ENCODE peak calls at places on chromosomes 1 and 21, in ten cellular contexts. X is left ventricle myocardium inferior; W is lower lobe of right lung; H is SJSA1; I is HCT116; E is upper lobe of right lung; L is tibial artery; P is MM.1S; C is esophagus squamous epithelium; J is CD4-positive, CD25-positive, alpha-beta regulatory T cell. K is an unnamed sample.

GRCh38 chr1:905811-906531 is 17.8 kb upstream of the SAMD11 start:
- DNase-seq in P (no peak), X (peak; percentile 16), L (peak; percentile 25), I (no peak), W (peak; percentile 47), J (no peak), H (peak; percentile 46), C (no peak), E (peak; percentile 64), K (no peak)

GRCh38 chr1:15508700-15509487 is 15.1 kb downstream of the CASP9 start:
- DNase-seq in E (no peak), I (no peak), W (no peak), J (no peak), H (no peak), P (no peak), X (no peak), L (no peak), C (no peak), K (no peak)

GRCh38 chr1:184183919-184184318 is 132.4 kb downstream of the TSEN15 start:
- DNase-seq in C (no peak), P (no peak), H (no peak), W (no peak), J (no peak), E (no peak), X (no peak), I (no peak), L (no peak), K (no peak)

GRCh38 chr21:27885296-27885711 is 918.4 kb upstream of the ADAMTS5 start:
- DNase-seq in I (no peak), W (no peak), H (no peak), E (no peak), L (no peak), C (no peak), P (no peak), J (no peak), X (no peak), K (no peak)

GRCh38 chr1:178024504-178024903 is 54.6 kb upstream of the SEC16B start:
- DNase-seq in H (no peak), I (no peak), J (no peak), L (no peak), P (no peak), W (no peak), C (no peak), E (no peak), X (no peak), K (no peak)

GRCh38 chr1:234608720-234609527 is 1.1 kb downstream of the IRF2BP2 start:
- DNase-seq in E (peak; percentile 83), J (peak; percentile 70), W (peak; percentile 75), C (no peak), H (peak; percentile 55), P (peak; percentile 73), X (peak; percentile 40), I (no peak), L (no peak), K (peak; percentile 53)

GRCh38 chr1:40932004-40932403 is 47.5 kb upstream of the CTPS1 start:
- DNase-seq in E (no peak), P (no peak), C (no peak), H (no peak), W (no peak), I (no peak), J (no peak), L (no peak), X (no peak), K (no peak)

GRCh38 chr1:211183924-211184323 is 50.0 kb upstream of the KCNH1 start:
- DNase-seq in J (no peak), P (no peak), I (no peak), H (no peak), L (no peak), C (no peak), E (no peak), X (no peak), W (no peak), K (no peak)

GRCh38 chr1:212977781-212978645 is 27.7 kb downstream of the VASH2 start:
- DNase-seq in W (no peak), J (no peak), L (no peak), C (no peak), E (no peak), H (no peak), X (no peak), P (no peak), I (no peak), K (no peak)

GRCh38 chr1:245590726-245591125 is 435.9 kb downstream of the KIF26B start:
- DNase-seq in E (no peak), J (no peak), X (no peak), C (no peak), W (no peak), I (no peak), P (no peak), H (no peak), L (no peak), K (no peak)

GRCh38 chr21:38807987-38808386 is 2.3 kb downstream of the ETS2 start:
- DNase-seq in C (no peak), E (no peak), I (no peak), J (no peak), H (no peak), L (no peak), X (no peak), W (no peak), P (no peak), K (no peak)
- H3K4me3 ChIP-seq in C (peak overlapping the region; percentile 96), E (peak overlapping the region; percentile 99), I (no peak overlapping the region), J (no peak overlapping the region), H (peak overlapping the region; percentile 86), L (peak overlapping the region; percentile 86), X (peak overlapping the region; percentile 93), W (peak overlapping the region; percentile 82), P (no peak overlapping the region), K (peak overlapping the region; percentile 17)

GRCh38 chr1:3035871-3036645 is 14.8 kb downstream of the ACTRT2 start:
- DNase-seq in C (no peak), L (no peak), W (no peak), J (no peak), I (no peak), P (no peak), X (no peak), H (no peak), E (peak; percentile 45), K (no peak)

GRCh38 chr1:3034162-3034561 is 12.9 kb downstream of the ACTRT2 start:
- DNase-seq in H (no peak), X (no peak), I (no peak), E (no peak), W (no peak), J (no peak), C (no peak), L (no peak), P (no peak), K (no peak)

GRCh38 chr1:3033795-3034100 is 12.5 kb downstream of the ACTRT2 start:
- DNase-seq in P (no peak), I (no peak), J (no peak), C (no peak), X (no peak), W (no peak), E (no peak), H (no peak), L (no peak), K (no peak)

GRCh38 chr1:3032970-3033794 is 11.9 kb downstream of the ACTRT2 start:
- DNase-seq in W (no peak), J (no peak), C (no peak), I (no peak), H (no peak), P (no peak), E (peak; percentile 21), L (no peak), X (no peak), K (no peak)

GRCh38 chr1:3034728-3035610 is 13.7 kb downstream of the ACTRT2 start:
- DNase-seq in L (peak; percentile 78), I (no peak), J (no peak), W (no peak), C (no peak), E (peak; percentile 57), H (no peak), X (no peak), P (no peak), K (no peak)
- H3K27me3 ChIP-seq in L (peaks cover 52% of the 10 kb centered on the region), I (peaks cover 15% of the 10 kb centered on the region), J (no peaks in the 10 kb centered on the region), W (peaks cover 26% of the 10 kb centered on the region), C (no peaks in the 10 kb centered on the region), E (peaks cover 10% of the 10 kb centered on the region), H (peaks cover 3% of the 10 kb centered on the region), X (peaks cover 83% of the 10 kb centered on the region), P (peaks cover 86% of the 10 kb centered on the region), K (no peaks in the 10 kb centered on the region)

GRCh38 chr1:6870571-6870970 is 85.3 kb downstream of the CAMTA1 start:
- DNase-seq in C (no peak), W (no peak), L (no peak), X (no peak), P (no peak), J (no peak), I (no peak), H (no peak), E (no peak), K (peak; percentile 10)

GRCh38 chr1:6871300-6871972 is 86.2 kb downstream of the CAMTA1 start:
- DNase-seq in X (no peak), P (no peak), E (no peak), J (no peak), H (no peak), W (no peak), C (no peak), I (no peak), L (no peak), K (no peak)

GRCh38 chr1:6873298-6874015 is 88.2 kb downstream of the CAMTA1 start:
- DNase-seq in X (no peak), I (no peak), L (no peak), H (no peak), P (no peak), E (no peak), W (no peak), C (no peak), J (no peak), K (no peak)

GRCh38 chr1:6874298-6874697 is 89.0 kb downstream of the CAMTA1 start:
- DNase-seq in H (no peak), J (no peak), C (no peak), X (no peak), L (no peak), E (no peak), W (no peak), I (no peak), P (no peak), K (no peak)

DNA sequence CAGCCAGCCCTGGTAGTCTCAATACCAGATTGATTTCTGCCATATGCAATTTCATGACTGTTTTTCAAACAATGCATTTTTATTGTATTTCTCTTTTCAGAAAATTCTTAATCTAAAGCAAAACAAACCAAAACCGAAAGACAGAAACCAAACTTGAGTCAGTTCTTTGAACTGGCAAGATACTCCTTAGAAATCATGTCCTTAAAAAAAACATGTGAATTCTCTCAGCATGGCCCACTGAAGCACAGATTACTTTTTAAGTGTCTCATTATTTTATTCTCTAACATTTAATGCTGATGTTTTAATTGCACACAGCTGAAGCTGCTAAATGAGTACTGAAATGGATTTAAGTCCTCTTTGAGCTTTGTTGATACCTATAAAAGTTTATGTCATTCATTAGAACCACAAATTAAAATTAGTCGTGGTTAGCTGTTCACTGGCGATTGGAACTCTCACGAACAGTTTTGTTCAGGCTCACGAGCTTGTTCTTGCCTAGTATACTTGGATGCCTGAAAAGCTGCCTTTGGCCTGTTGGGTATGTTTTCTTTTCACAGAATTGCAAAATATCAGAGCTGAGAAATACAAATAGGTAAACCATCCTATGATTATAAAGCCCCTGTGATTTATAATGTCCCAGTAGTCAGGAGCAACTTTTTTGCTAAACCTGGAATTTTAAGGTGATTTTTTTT is 87.5 kb downstream of the CAMTA1 start:
- DNase-seq in X (no peak), W (no peak), H (no peak), E (no peak), P (peak; percentile 40), I (no peak), L (no peak), J (no peak), C (no peak), K (no peak)
- H3K27ac ChIP-seq in X (no peak overlapping the region), W (no peak overlapping the region), H (peak overlapping the region; percentile 8), E (no peak overlapping the region), P (peak overlapping the region; percentile 15), I (no peak overlapping the region), L (peak overlapping the region; percentile 41), J (no peak overlapping the region), C (no peak overlapping the region), K (no peak overlapping the region)

GRCh38 chr1:31372961-31373896 is at the start of gene FABP3:
- DNase-seq in P (no peak), X (peak; percentile 87), H (peak; percentile 75), E (peak; percentile 89), W (peak; percentile 88), J (no peak), C (no peak), L (peak; percentile 80), I (no peak), K (peak; percentile 50)
- H3K4me3 ChIP-seq in P (no peak within 1 kb of the TSS), X (peak within 1 kb of the TSS; percentile 75), H (peak within 1 kb of the TSS; percentile 30), E (peak within 1 kb of the TSS; percentile 52), W (peak within 1 kb of the TSS; percentile 49), J (peak within 1 kb of the TSS; percentile 24), C (peak within 1 kb of the TSS; percentile 37), L (peak within 1 kb of the TSS; percentile 56), I (no peak within 1 kb of the TSS), K (peak within 1 kb of the TSS; percentile 47)